ENCODE peak calls at places on chromosomes 3 and 15, in ten cellular contexts. Z, H, L, F, R, I, W, S, K and J are unnamed samples. For H3K9me3, the result is how much of the 10 kb centered on the place peaks cover.

GRCh38 chr15:43095243-43095642 is 10.6 kb downstream of the UBR1 start:
- DNase-seq in Z (peak), H (no peak), L (no peak), F (no peak), R (no peak), I (no peak), W (no peak), S (no peak), K (no peak), J (no peak)

GRCh38 chr15:96390986-96391385 is 60.5 kb downstream of the NR2F2 start:
- DNase-seq in Z (peak), H (no peak), L (no peak), F (no peak), R (no peak), I (no peak), W (no peak), S (no peak), K (no peak), J (no peak)

GRCh38 chr15:77239892-77240608 is 169.1 kb upstream of the TSPAN3 start:
- DNase-seq in Z (peak), H (no peak), L (no peak), F (no peak), R (no peak), I (no peak), W (no peak), S (no peak), K (no peak), J (no peak)

GRCh38 chr3:138349926-138350665 is 1.7 kb downstream of the MRAS start:
- DNase-seq in Z (peak), H (no peak), L (no peak), F (no peak), R (no peak), I (no peak), W (no peak), S (no peak), K (no peak), J (peak)

GRCh38 chr3:43960448-43960840 is 269.7 kb downstream of the ABHD5 start:
- DNase-seq in Z (peak), H (peak), L (no peak), F (no peak), R (no peak), I (peak), W (no peak), S (no peak), K (peak), J (no peak)

GRCh38 chr3:114299421-114299820 is 5.6 kb downstream of the TIGIT start:
- DNase-seq in Z (peak), H (no peak), L (no peak), F (peak), R (no peak), I (peak), W (no peak), S (peak), K (peak), J (no peak)

GRCh38 chr3:62265528-62265927 is 107.8 kb downstream of the FEZF2 start:
- DNase-seq in Z (no peak), H (no peak), L (no peak), F (no peak), R (no peak), I (no peak), W (no peak), S (no peak), K (no peak), J (no peak)

GRCh38 chr3:123732447-123732846 is 147.6 kb upstream of the HACD2 start:
- DNase-seq in Z (peak), H (no peak), L (peak), F (no peak), R (no peak), I (no peak), W (no peak), S (no peak), K (peak), J (no peak)

GRCh38 chr3:97245201-97245910 is 431.0 kb downstream of the EPHA6 start:
- DNase-seq in Z (no peak), H (no peak), L (no peak), F (no peak), R (no peak), I (no peak), W (no peak), S (no peak), K (no peak), J (no peak)

GRCh38 chr3:107861904-107862303 is 228.9 kb downstream of the CD47 start:
- DNase-seq in Z (no peak), H (no peak), L (no peak), F (no peak), R (no peak), I (no peak), W (no peak), S (no peak), K (no peak), J (no peak)

GRCh38 chr15:100334905-100335304 is 6.9 kb downstream of the ADAMTS17 start:
- DNase-seq in Z (no peak), H (no peak), L (no peak), F (no peak), R (no peak), I (no peak), W (no peak), S (no peak), K (no peak), J (no peak)

GRCh38 chr15:92492556-92492955 is 98.9 kb downstream of the ST8SIA2 start:
- DNase-seq in Z (no peak), H (no peak), L (no peak), F (no peak), R (no peak), I (no peak), W (no peak), S (no peak), K (no peak), J (no peak)

GRCh38 chr3:99549918-99550603 is 88.3 kb upstream of the COL8A1 start:
- DNase-seq in Z (peak), H (no peak), L (no peak), F (no peak), R (no peak), I (no peak), W (no peak), S (no peak), K (no peak), J (no peak)

GRCh38 chr3:180048108-180048507 is 11.4 kb upstream of the PEX5L start:
- DNase-seq in Z (no peak), H (no peak), L (no peak), F (no peak), R (no peak), I (no peak), W (no peak), S (no peak), K (no peak), J (no peak)

GRCh38 chr3:22685598-22685997 is 517.5 kb upstream of the UBE2E2 start:
- DNase-seq in Z (peak), H (no peak), L (no peak), F (no peak), R (no peak), I (no peak), W (no peak), S (no peak), K (peak), J (no peak)

GRCh38 chr3:126998320-126998719 is 15.4 kb downstream of the PLXNA1 start:
- DNase-seq in Z (no peak), H (no peak), L (no peak), F (no peak), R (no peak), I (no peak), W (no peak), S (no peak), K (no peak), J (no peak)

GRCh38 chr3:167814441-167814951 is 79.0 kb downstream of the SERPINI1 start:
- DNase-seq in Z (peak), H (no peak), L (no peak), F (no peak), R (no peak), I (no peak), W (no peak), S (peak), K (peak), J (no peak)

GRCh38 chr15:79609501-79609900 is 177.4 kb downstream of the MINAR1 start:
- DNase-seq in Z (no peak), H (no peak), L (no peak), F (no peak), R (no peak), I (no peak), W (no peak), S (no peak), K (no peak), J (no peak)

GRCh38 chr3:97105989-97106651 is 291.7 kb downstream of the EPHA6 start:
- DNase-seq in Z (no peak), H (no peak), L (no peak), F (no peak), R (no peak), I (no peak), W (no peak), S (no peak), K (no peak), J (no peak)

GRCh38 chr3:71510485-71510884 is 73.0 kb downstream of the FOXP1 start:
- DNase-seq in Z (peak), H (peak), L (peak), F (no peak), R (no peak), I (no peak), W (no peak), S (no peak), K (peak), J (no peak)

GRCh38 chr3:97579365-97579764 is 185.2 kb upstream of the ARL6 start:
- DNase-seq in Z (no peak), H (no peak), L (no peak), F (no peak), R (no peak), I (no peak), W (no peak), S (no peak), K (peak), J (no peak)

GRCh38 chr3:169640467-169641148 is 22.9 kb downstream of the MECOM start:
- DNase-seq in Z (no peak), H (no peak), L (no peak), F (no peak), R (no peak), I (no peak), W (no peak), S (no peak), K (no peak), J (no peak)

GRCh38 chr3:107813066-107813465 is 277.8 kb downstream of the CD47 start:
- DNase-seq in Z (peak), H (no peak), L (no peak), F (no peak), R (no peak), I (no peak), W (no peak), S (no peak), K (no peak), J (no peak)

GRCh38 chr15:78959360-78959759 is 14.5 kb upstream of the CTSH start:
- DNase-seq in Z (no peak), H (no peak), L (no peak), F (no peak), R (no peak), I (no peak), W (no peak), S (no peak), K (no peak), J (no peak)

GRCh38 chr15:51750942-51751686 is at the start of gene TMOD2:
- DNase-seq in Z (peak), H (peak), L (peak), F (no peak), R (peak), I (peak), W (peak), S (peak), K (peak), J (peak)

GRCh38 chr3:150147776-150148175 is 177.1 kb upstream of the PFN2 start:
- DNase-seq in Z (peak), H (no peak), L (no peak), F (no peak), R (no peak), I (no peak), W (no peak), S (no peak), K (no peak), J (no peak)

GRCh38 chr3:160098261-160098908 is 109.8 kb downstream of the IL12A start:
- DNase-seq in Z (peak), H (no peak), L (no peak), F (no peak), R (no peak), I (no peak), W (no peak), S (no peak), K (no peak), J (no peak)

GRCh38 chr15:58467722-58468436 is 36.1 kb downstream of the LIPC start:
- DNase-seq in Z (no peak), H (no peak), L (no peak), F (no peak), R (no peak), I (no peak), W (no peak), S (no peak), K (no peak), J (no peak)

GRCh38 chr3:140242818-140243276 is 307.9 kb downstream of the CLSTN2 start:
- DNase-seq in Z (no peak), H (no peak), L (no peak), F (no peak), R (no peak), I (peak), W (no peak), S (no peak), K (no peak), J (no peak)

GRCh38 chr3:162437480-162437879 is 940.9 kb downstream of the OTOL1 start:
- DNase-seq in Z (peak), H (no peak), L (no peak), F (no peak), R (no peak), I (no peak), W (no peak), S (no peak), K (no peak), J (no peak)

GRCh38 chr3:106848099-106848498 is 529.1 kb upstream of the CCDC54 start:
- DNase-seq in Z (no peak), H (no peak), L (no peak), F (no peak), R (no peak), I (no peak), W (no peak), S (no peak), K (no peak), J (no peak)

GRCh38 chr3:184316792-184317191 is 2.4 kb downstream of the EIF4G1 start:
- DNase-seq in Z (peak), H (no peak), L (no peak), F (no peak), R (no peak), I (no peak), W (no peak), S (peak), K (no peak), J (no peak)

GRCh38 chr3:145952541-145952940 is 208.4 kb downstream of the PLOD2 start:
- DNase-seq in Z (peak), H (no peak), L (no peak), F (no peak), R (no peak), I (no peak), W (no peak), S (no peak), K (no peak), J (no peak)

GRCh38 chr3:8353364-8353763 is 148.3 kb upstream of the LMCD1 start:
- DNase-seq in Z (no peak), H (no peak), L (no peak), F (no peak), R (no peak), I (no peak), W (no peak), S (no peak), K (no peak), J (no peak)
- H3K9me3 ChIP-seq in Z (under half), H (under half), L (under half), F (under half), R (under half), I (under half), W (under half), S (under half), K (under half), J (under half)

DNA sequence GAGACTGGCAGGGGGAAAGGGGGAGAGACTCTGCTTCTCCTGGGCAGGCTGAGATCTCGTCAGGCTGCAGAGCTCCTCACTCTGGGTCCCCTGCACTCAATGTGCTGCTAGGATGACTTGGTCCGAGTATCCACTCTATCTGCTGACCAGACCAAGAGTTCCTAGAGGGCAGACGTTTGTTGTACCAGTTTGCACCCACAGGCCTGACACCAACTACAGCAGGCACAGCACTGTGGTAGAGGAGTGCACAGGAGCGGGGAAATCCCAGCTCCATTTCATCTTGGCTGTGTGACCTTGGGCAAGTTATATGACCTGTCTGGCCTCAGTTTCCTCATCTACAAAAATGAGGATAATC is 29.0 kb downstream of the CCDC12 start:
- DNase-seq in Z (no peak), H (no peak), L (no peak), F (no peak), R (no peak), I (no peak), W (no peak), S (no peak), K (no peak), J (no peak)
- H3K4me3 ChIP-seq in Z (no peak), H (no peak), L (no peak), F (no peak), R (no peak), I (no peak), W (peak), S (no peak), K (peak), J (no peak)

DNA sequence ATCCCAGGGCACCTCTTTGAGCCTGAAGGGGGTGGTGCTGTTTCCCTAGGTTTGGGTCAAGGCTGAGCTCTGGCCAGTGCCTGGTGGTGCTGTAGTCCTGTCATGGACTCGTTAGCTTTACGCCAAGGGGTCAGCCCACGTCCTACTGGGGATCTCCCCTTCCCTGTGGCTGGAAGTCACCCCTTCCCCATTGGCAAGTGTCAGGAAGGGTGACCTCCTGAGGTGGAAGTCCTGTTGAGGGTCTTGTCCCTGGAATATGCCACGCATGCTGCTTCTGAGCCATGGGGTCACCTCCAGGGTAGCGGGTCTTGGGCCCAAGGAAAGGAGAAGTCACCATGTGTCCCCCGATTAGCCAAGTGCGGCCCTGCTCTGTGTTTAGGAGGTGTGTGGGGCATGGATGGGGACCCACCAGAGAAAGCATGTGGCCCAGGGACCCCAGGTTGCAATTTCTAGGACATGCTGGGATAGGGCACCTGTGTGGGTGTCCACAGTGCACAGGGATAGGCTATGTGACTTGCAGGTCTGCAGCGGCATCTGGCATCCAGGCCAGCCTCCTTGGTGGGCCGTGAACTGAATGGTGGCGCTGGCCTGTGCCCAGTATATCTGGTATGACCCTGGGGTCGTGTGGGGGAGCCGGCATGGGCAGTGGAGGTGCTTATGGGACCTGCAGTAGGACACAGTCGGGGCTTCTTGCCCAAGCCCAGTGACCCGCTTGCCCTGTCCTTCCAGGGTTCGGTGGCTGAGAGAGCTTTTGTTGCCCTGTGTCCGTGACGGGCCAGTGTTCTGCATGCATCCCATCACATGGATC is 226.7 kb downstream of the SNRPN start:
- DNase-seq in Z (no peak), H (no peak), L (no peak), F (no peak), R (peak), I (no peak), W (peak), S (no peak), K (no peak), J (no peak)
- H3K9me3 ChIP-seq in Z (under half), H (under half), L (under half), F (under half), R (under half), I (under half), W (half or more), S (under half), K (under half), J (under half)

DNA sequence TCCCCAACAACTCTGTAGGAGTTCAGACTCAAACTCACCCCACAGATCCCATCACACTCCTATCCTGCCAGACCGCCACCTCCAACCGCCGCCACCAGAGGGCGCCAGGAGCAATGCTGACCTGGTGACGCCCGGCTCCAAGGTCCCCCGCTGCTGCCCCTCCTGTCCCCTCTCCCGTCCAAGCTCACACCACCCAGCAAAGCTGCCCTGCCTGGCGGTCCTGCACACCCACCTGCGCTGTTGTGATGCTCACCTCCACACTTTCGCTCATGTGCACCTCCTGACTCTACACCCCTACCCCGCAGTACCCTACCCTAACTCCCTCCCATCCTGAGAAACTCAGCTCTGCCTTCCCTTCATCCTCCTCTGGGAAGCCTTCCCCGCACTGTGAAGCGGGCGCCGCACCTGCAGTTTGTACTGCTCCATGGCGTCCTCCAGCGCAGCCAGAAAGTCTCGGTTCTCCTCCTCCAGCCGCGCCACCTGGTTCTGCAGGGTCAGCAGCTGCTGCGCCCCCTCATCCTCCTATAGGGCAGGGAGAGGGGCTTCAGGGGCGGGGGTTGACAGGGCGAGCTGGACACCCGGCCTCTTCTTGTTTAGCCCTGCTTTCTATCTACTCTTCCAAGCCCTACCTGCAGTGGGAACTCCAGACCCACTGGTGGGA is 7.9 kb downstream of the KIF7 start:
- DNase-seq in Z (peak), H (peak), L (peak), F (peak), R (peak), I (peak), W (peak), S (peak), K (peak), J (peak)
- H3K4me3 ChIP-seq in Z (no peak), H (peak), L (no peak), F (no peak), R (no peak), I (no peak), W (peak), S (no peak), K (no peak), J (no peak)

GRCh38 chr15:26472661-26473060 is 300.2 kb downstream of the GABRB3 start:
- DNase-seq in Z (no peak), H (no peak), L (no peak), F (no peak), R (no peak), I (no peak), W (no peak), S (no peak), K (no peak), J (no peak)

GRCh38 chr15:26477044-26477443 is 295.8 kb downstream of the GABRB3 start:
- DNase-seq in Z (no peak), H (no peak), L (no peak), F (no peak), R (no peak), I (no peak), W (no peak), S (no peak), K (no peak), J (no peak)

GRCh38 chr15:26475554-26475953 is 297.3 kb downstream of the GABRB3 start:
- DNase-seq in Z (no peak), H (no peak), L (no peak), F (no peak), R (no peak), I (no peak), W (no peak), S (no peak), K (no peak), J (no peak)
- H3K9me3 ChIP-seq in Z (under half), H (under half), L (under half), F (under half), R (under half), I (under half), W (under half), S (under half), K (under half), J (under half)

DNA sequence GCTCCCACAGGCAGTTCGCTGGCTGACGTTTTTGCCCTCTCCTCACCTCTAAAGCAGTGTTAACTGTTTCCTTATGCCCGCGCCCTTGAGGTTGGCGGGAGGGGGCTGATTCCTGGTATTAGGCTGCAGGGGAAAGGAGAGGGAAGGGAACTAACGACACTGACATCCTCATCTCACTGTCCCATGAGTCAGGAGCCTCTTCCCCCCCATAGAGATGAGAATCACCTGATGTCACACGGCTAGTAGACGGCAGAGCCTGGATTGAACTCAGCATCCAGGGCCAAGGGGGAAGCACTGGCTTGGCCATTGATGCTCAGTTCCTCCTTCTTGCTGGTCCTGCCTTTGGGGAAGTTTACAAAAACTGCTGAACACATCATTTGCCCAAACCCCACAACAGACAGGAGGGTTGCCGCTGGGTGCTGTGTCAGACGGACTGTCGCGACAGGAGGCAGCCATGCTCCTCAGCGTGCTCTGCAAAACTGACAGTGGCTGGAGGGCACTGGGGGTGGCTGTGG is 38.5 kb downstream of the IDH2 start:
- DNase-seq in Z (no peak), H (no peak), L (no peak), F (no peak), R (peak), I (no peak), W (no peak), S (peak), K (no peak), J (no peak)
- H3K4me3 ChIP-seq in Z (no peak), H (no peak), L (no peak), F (no peak), R (no peak), I (no peak), W (no peak), S (no peak), K (no peak), J (no peak)